ENCODE peak calls at places on chromosomes 12 and 14, in six cellular contexts. T, M, Z, O, F and V are unnamed samples.

GRCh38 chr12:131682511-131682895 is 28.4 kb upstream of the SFSWAP start:
- DNase-seq in T (no peak), M (no peak), Z (no peak), O (no peak), F (no peak), V (no peak)

GRCh38 chr12:12294215-12295005 is 27.6 kb upstream of the LRP6 start:
- DNase-seq in T (no peak), M (no peak), Z (no peak), O (no peak), F (no peak), V (no peak)

GRCh38 chr12:117816-118345 is 51.3 kb downstream of the IQSEC3 start:
- DNase-seq in T (no peak), M (no peak), Z (no peak), O (no peak), F (peak; percentile 5), V (no peak)

GRCh38 chr12:124211753-124212152 is 83.1 kb upstream of the RFLNA start:
- DNase-seq in T (no peak), M (no peak), Z (no peak), O (no peak), F (no peak), V (no peak)

GRCh38 chr14:20144820-20145219 is 6.2 kb downstream of the OR4N5 start:
- DNase-seq in T (no peak), M (no peak), Z (no peak), O (no peak), F (no peak), V (no peak)

GRCh38 chr12:114013601-114014345 is 47.6 kb upstream of the RBM19 start:
- DNase-seq in T (no peak), M (no peak), Z (no peak), O (no peak), F (no peak), V (peak; percentile 42)

GRCh38 chr14:24943024-24943423 is 106.9 kb downstream of the STXBP6 start:
- DNase-seq in T (no peak), M (peak; percentile 59), Z (no peak), O (peak; percentile 47), F (peak; percentile 31), V (peak; percentile 2)

GRCh38 chr12:32230607-32230982 is 123.9 kb downstream of the BICD1 start:
- DNase-seq in T (no peak), M (no peak), Z (no peak), O (no peak), F (no peak), V (no peak)

GRCh38 chr14:105323663-105324062 is 9.1 kb downstream of the PACS2 start:
- DNase-seq in T (no peak), M (no peak), Z (no peak), O (no peak), F (no peak), V (no peak)

GRCh38 chr14:62138593-62138992 is 376.4 kb downstream of the SNAPC1 start:
- DNase-seq in T (no peak), M (no peak), Z (no peak), O (no peak), F (no peak), V (no peak)

GRCh38 chr14:56057071-56057865 is 60.9 kb upstream of the PELI2 start:
- DNase-seq in T (no peak), M (no peak), Z (no peak), O (no peak), F (no peak), V (no peak)

GRCh38 chr12:94218244-94218643 is 69.9 kb downstream of the PLXNC1 start:
- DNase-seq in T (no peak), M (no peak), Z (no peak), O (no peak), F (no peak), V (no peak)

GRCh38 chr14:31881531-31882310 is 195.4 kb upstream of the ARHGAP5 start:
- DNase-seq in T (no peak), M (no peak), Z (no peak), O (no peak), F (no peak), V (peak; percentile 7)

GRCh38 chr12:122116707-122117535 is 38.4 kb downstream of the MLXIP start:
- DNase-seq in T (no peak), M (no peak), Z (no peak), O (no peak), F (no peak), V (no peak)

GRCh38 chr14:33617154-33617553 is 333.7 kb downstream of the EGLN3 start:
- DNase-seq in T (no peak), M (no peak), Z (peak; percentile 50), O (no peak), F (no peak), V (peak; percentile 88)

GRCh38 chr12:116389990-116390655 is 112.6 kb upstream of the MED13L start:
- DNase-seq in T (no peak), M (no peak), Z (peak; percentile 87), O (peak; percentile 81), F (peak; percentile 35), V (peak; percentile 98)

GRCh38 chr12:10179871-10180270 is 1.0 kb downstream of the TMEM52B start:
- DNase-seq in T (no peak), M (no peak), Z (no peak), O (no peak), F (no peak), V (no peak)

GRCh38 chr12:132764231-132764630 is 2.6 kb upstream of the ANKLE2 start:
- DNase-seq in T (no peak), M (no peak), Z (no peak), O (no peak), F (no peak), V (no peak)

GRCh38 chr12:111368291-111368683 is 608 bp downstream of the PHETA1 start:
- DNase-seq in T (no peak), M (peak; percentile 30), Z (no peak), O (no peak), F (peak; percentile 44), V (no peak)

GRCh38 chr12:1583421-1584078 is 10.8 kb downstream of the FBXL14 start:
- DNase-seq in T (peak; percentile 45), M (peak; percentile 31), Z (no peak), O (peak; percentile 79), F (peak; percentile 58), V (peak; percentile 95)

GRCh38 chr12:59698599-59698998 is 102.8 kb downstream of the SLC16A7 start:
- DNase-seq in T (no peak), M (no peak), Z (no peak), O (no peak), F (no peak), V (peak; percentile 83)

GRCh38 chr12:59695379-59695778 is 99.5 kb downstream of the SLC16A7 start:
- DNase-seq in T (no peak), M (no peak), Z (no peak), O (no peak), F (no peak), V (peak; percentile 42)

GRCh38 chr12:59700145-59700435 is 104.3 kb downstream of the SLC16A7 start:
- DNase-seq in T (no peak), M (no peak), Z (no peak), O (no peak), F (no peak), V (no peak)

DNA sequence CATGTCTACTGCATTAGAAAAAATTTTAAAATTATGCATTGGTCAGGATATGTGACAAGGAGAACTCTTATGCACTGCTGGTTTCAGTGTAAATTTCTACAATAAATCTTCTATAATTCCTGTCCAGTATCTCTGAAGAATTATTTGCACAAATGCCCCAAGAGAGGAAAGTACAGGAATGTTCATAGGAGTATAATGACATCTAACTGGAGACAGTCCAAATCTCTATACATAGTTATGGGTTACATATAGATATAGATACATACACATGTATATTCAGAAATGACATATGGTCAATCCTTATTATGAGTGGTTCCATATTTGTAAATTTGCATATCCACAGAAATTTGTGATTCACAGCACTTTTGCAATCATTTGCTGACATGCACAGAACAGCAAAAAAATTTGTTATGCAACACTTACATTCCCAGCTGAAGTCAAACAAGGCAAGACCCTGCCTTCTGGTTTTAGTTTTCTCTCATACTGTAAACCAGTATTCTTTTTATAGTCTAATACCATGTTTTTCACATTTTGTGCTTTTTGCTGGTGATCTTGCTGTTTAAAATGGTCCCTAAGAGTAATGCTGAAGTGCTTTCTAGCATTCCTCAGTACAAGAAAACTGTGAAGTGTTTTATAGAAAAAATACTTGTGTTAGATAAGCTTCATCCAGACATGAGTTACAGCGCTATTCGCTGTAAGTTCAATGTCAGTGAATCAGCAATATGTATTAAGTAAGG is 103.7 kb downstream of the SLC16A7 start:
- DNase-seq in T (no peak), M (no peak), Z (no peak), O (no peak), F (no peak), V (peak; percentile 92)
- H3K4me3 ChIP-seq in T (no peak overlapping the region), M (no peak overlapping the region), Z (no peak overlapping the region), O (no peak overlapping the region), F (no peak overlapping the region), V (no peak overlapping the region)

DNA sequence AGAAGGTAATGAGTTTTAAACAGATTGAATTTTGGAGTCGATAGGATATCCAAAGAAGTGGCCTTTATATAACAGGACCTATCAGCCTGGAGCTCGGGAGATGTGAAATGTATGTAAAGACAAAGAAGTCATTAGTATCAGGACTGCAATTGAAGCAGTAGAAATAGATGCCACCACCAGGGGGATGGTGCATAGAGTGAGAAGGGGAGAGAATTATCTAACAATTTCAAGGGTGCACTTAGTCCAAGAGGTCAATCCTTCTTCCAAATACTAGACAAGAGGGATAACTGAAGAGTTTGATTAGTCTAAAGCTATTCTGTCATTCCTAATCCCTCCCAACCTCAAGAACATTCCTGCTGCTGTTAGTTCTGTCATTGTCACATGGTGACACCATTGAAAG is 127.8 kb downstream of the CFAP54 start:
- DNase-seq in T (no peak), M (no peak), Z (no peak), O (no peak), F (no peak), V (no peak)
- TF ChIP-seq CTCF in T (no peak), M (no peak), Z (no peak), O (no peak), F (no peak), V (peak; percentile 19)

GRCh38 chr12:49623142-49623899 is at the start of gene PRPF40B:
- DNase-seq in T (peak; percentile 84), M (peak; percentile 92), Z (no peak), O (peak; percentile 83), F (peak; percentile 90), V (peak; percentile 79)

GRCh38 chr12:49624919-49625577 is 1.7 kb downstream of the PRPF40B start:
- DNase-seq in T (no peak), M (no peak), Z (no peak), O (no peak), F (no peak), V (peak; percentile 76)

GRCh38 chr12:49619286-49619685 is 4.1 kb upstream of the PRPF40B start:
- DNase-seq in T (no peak), M (no peak), Z (no peak), O (no peak), F (no peak), V (no peak)

GRCh38 chr12:49622501-49623141 is 740 bp upstream of the PRPF40B start:
- DNase-seq in T (peak; percentile 24), M (no peak), Z (no peak), O (peak; percentile 48), F (no peak), V (no peak)

GRCh38 chr12:49621651-49622500 is 1.5 kb upstream of the PRPF40B start:
- DNase-seq in T (no peak), M (no peak), Z (no peak), O (no peak), F (no peak), V (no peak)
- H3K4me3 ChIP-seq in T (peak overlapping the region; percentile 82), M (peak overlapping the region; percentile 69), Z (peak overlapping the region; percentile 40), O (peak overlapping the region; percentile 61), F (peak overlapping the region; percentile 67), V (peak overlapping the region; percentile 63)

DNA sequence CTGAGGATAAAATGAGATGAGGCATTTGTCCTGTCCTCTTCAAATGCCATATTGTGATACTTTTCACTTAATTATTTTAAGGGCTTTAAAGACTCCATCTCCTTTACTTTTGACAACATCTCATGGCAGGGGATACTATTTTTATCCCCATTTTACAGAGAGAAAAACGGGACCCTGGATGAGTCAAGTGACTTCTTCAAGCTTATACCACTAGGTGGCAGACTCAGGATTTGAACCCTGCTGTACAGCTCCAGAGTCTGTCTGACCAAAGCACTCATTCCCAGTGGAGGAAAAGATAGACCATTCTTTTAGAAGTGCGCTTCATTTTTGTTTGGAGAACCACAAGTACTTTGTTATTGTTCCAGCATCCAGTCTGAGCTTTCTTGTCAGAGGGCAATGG is 1.7 kb upstream of the SMOC1 start:
- DNase-seq in T (no peak), M (no peak), Z (no peak), O (no peak), F (no peak), V (peak; percentile 30)
- TF ChIP-seq CTCF in T (no peak), M (peak; percentile 55), Z (peak; percentile 30), O (no peak), F (peak; percentile 29), V (peak; percentile 45)